ENCODE peak calls at places on chromosomes 7 and 10, in seven cellular contexts. S is CD8-positive, alpha-beta memory T cell; U is retinal pigment epithelial cell; P is effector CD4-positive, alpha-beta T cell; K is neural crest cell; V is GM04503; Y is amniotic epithelial cell. T is an unnamed sample.

GRCh38 chr7:95660023-95660434 is 63.7 kb upstream of the PDK4 start:
- DNase-seq in S (no peak), K (no peak), U (no peak), P (no peak), V (no peak), Y (peak), T (no peak)

GRCh38 chr10:20984632-20985031 is 87.5 kb upstream of the NEBL start:
- DNase-seq in P (no peak), U (no peak), Y (no peak), V (no peak), K (no peak), S (no peak), T (no peak)

GRCh38 chr10:88092975-88093374 is 229.6 kb downstream of the PTEN start:
- DNase-seq in K (no peak), S (no peak), V (no peak), Y (no peak), P (no peak), U (no peak), T (no peak)

GRCh38 chr10:33321516-33321915 is 13.0 kb downstream of the NRP1 start:
- DNase-seq in S (no peak), K (no peak), U (no peak), P (no peak), V (no peak), Y (peak), T (no peak)

GRCh38 chr10:75210193-75211006 is at the start of gene VDAC2:
- DNase-seq in V (no peak), K (peak), S (peak), P (peak), U (no peak), Y (peak), T (peak)

GRCh38 chr10:69726850-69727249 is 74.9 kb upstream of the COL13A1 start:
- DNase-seq in S (no peak), U (no peak), K (no peak), V (no peak), P (no peak), Y (no peak), T (no peak)

GRCh38 chr10:86753638-86754434 is 2.6 kb upstream of the BMPR1A start:
- DNase-seq in V (no peak), S (no peak), K (no peak), Y (no peak), U (no peak), P (no peak), T (no peak)

GRCh38 chr7:49244543-49244942 is 320.2 kb downstream of the CDC14C start:
- DNase-seq in K (no peak), P (no peak), S (no peak), V (no peak), Y (no peak), U (no peak), T (no peak)

GRCh38 chr7:31521336-31522010 is 7.6 kb downstream of the ITPRID1 start:
- DNase-seq in K (no peak), Y (no peak), P (no peak), V (no peak), U (peak), S (no peak), T (no peak)

GRCh38 chr7:92841192-92841591 is 4.8 kb upstream of the CDK6 start:
- DNase-seq in V (no peak), P (no peak), K (no peak), Y (no peak), S (no peak), U (no peak), T (no peak)

GRCh38 chr10:71213761-71214440 is 1.5 kb downstream of the UNC5B start:
- DNase-seq in V (peak), P (no peak), S (no peak), U (peak), K (no peak), Y (peak), T (no peak)

GRCh38 chr7:30770936-30771858 is at the start of gene MINDY4:
- DNase-seq in V (no peak), U (no peak), P (peak), K (peak), Y (peak), S (peak), T (peak)

GRCh38 chr10:71429929-71430328 is 33.2 kb downstream of the CDH23 start:
- DNase-seq in K (no peak), P (no peak), Y (no peak), V (no peak), S (no peak), U (no peak), T (no peak)

GRCh38 chr10:27801171-27801785 is 55.7 kb upstream of the MKX start:
- DNase-seq in U (no peak), S (no peak), K (no peak), V (no peak), P (no peak), Y (no peak), T (no peak)

GRCh38 chr10:120841522-120842189 is 9.5 kb upstream of the WDR11 start:
- DNase-seq in P (no peak), S (no peak), K (no peak), V (no peak), Y (no peak), U (no peak), T (no peak)

GRCh38 chr10:12966067-12966466 is 35.4 kb downstream of the CCDC3 start:
- DNase-seq in K (no peak), S (no peak), V (no peak), Y (no peak), P (no peak), U (no peak), T (no peak)

GRCh38 chr7:157445956-157446295 is 109.1 kb downstream of the DNAJB6 start:
- DNase-seq in V (no peak), S (no peak), K (no peak), P (no peak), Y (no peak), U (no peak), T (no peak)

GRCh38 chr7:77200542-77200941 is 923 bp upstream of the FGL2 start:
- DNase-seq in U (no peak), S (no peak), Y (no peak), V (no peak), P (no peak), K (no peak), T (no peak)

GRCh38 chr7:66847879-66848810 is 72.9 kb upstream of the TMEM248 start:
- DNase-seq in P (no peak), V (no peak), K (no peak), S (no peak), U (peak), Y (peak), T (no peak)

GRCh38 chr10:128009357-128009756 is 102.5 kb downstream of the PTPRE start:
- DNase-seq in U (no peak), Y (no peak), S (no peak), V (no peak), P (no peak), K (no peak), T (no peak)

GRCh38 chr10:88113232-88113631 is 249.8 kb downstream of the PTEN start:
- DNase-seq in U (no peak), S (no peak), V (no peak), Y (no peak), K (no peak), P (no peak), T (no peak)

GRCh38 chr10:124743188-124744046 is 761 bp downstream of the FAM53B start:
- DNase-seq in K (peak), P (no peak), V (no peak), U (no peak), Y (peak), S (no peak), T (no peak)

GRCh38 chr7:141593134-141593533 is 41.9 kb downstream of the AGK start:
- DNase-seq in P (no peak), U (no peak), S (no peak), V (no peak), K (no peak), Y (peak), T (no peak)

GRCh38 chr10:22022257-22023051 is 18.9 kb upstream of the DNAJC1 start:
- DNase-seq in Y (peak), P (peak), S (peak), U (no peak), V (no peak), K (no peak), T (peak)

GRCh38 chr7:45401851-45402250 is 172.3 kb upstream of the ADCY1 start:
- DNase-seq in K (no peak), P (no peak), U (no peak), Y (no peak), S (no peak), V (no peak), T (no peak)

GRCh38 chr7:149166142-149166541 is 18.9 kb downstream of the ZNF398 start:
- DNase-seq in K (no peak), U (no peak), V (no peak), Y (no peak), S (no peak), P (no peak), T (no peak)

GRCh38 chr7:86932038-86932512 is 127.4 kb downstream of the ELAPOR2 start:
- DNase-seq in V (peak), P (no peak), U (no peak), S (no peak), K (no peak), Y (peak), T (no peak)

GRCh38 chr10:86366033-86366901 is at the start of gene GRID1:
- DNase-seq in U (no peak), S (no peak), K (no peak), P (no peak), V (no peak), Y (no peak), T (no peak)

GRCh38 chr7:66696774-66697191 is 43.8 kb upstream of the RABGEF1 start:
- DNase-seq in Y (no peak), S (no peak), K (no peak), U (no peak), P (no peak), V (peak), T (no peak)

GRCh38 chr7:7731732-7732131 is 13.3 kb upstream of the RPA3 start:
- DNase-seq in K (no peak), S (no peak), U (no peak), P (no peak), V (no peak), Y (peak), T (no peak)

GRCh38 chr7:67771840-67772605 is 775.4 kb downstream of the TYW1 start:
- DNase-seq in S (no peak), K (no peak), V (no peak), U (no peak), P (no peak), Y (no peak), T (no peak)